ENCODE peak calls at places on chromosomes 4 and X, in five cellular contexts. M is body of pancreas, D is uterus, P is ovary, K is pancreas. A is an unnamed sample.

GRCh38 chrX:83934220-83934619 is 73.3 kb downstream of the CYLC1 start:
- DNase-seq in M (no peak), D (no peak), P (no peak), K (no peak), A (no peak)

GRCh38 chr4:15042529-15043167 is 40.4 kb downstream of the CPEB2 start:
- DNase-seq in D (no peak), P (no peak), K (no peak), M (no peak), A (no peak)

GRCh38 chrX:23883737-23884354 is 23.9 kb downstream of the APOO start:
- DNase-seq in M (no peak), K (no peak), P (no peak), D (no peak), A (no peak)

GRCh38 chr4:122091397-122091796 is 60.7 kb upstream of the BLTP1 start:
- DNase-seq in P (no peak), M (no peak), K (no peak), D (no peak), A (no peak)

GRCh38 chr4:1036976-1037810 is 25.8 kb downstream of the FGFRL1 start:
- DNase-seq in M (no peak), D (no peak), P (no peak), K (no peak), A (no peak)

GRCh38 chrX:136227948-136228584 is 23.1 kb downstream of the MAP7D3 start:
- DNase-seq in K (no peak), P (no peak), M (no peak), D (no peak), A (no peak)

GRCh38 chr4:184330008-184330400 is 112.3 kb upstream of the ENPP6 start:
- DNase-seq in M (no peak), D (no peak), P (no peak), K (no peak), A (peak; percentile 80)

GRCh38 chrX:72735561-72735960 is 21.5 kb upstream of the PHKA1 start:
- DNase-seq in D (no peak), M (no peak), K (no peak), P (no peak), A (no peak)

GRCh38 chrX:148504412-148504950 is 4.1 kb downstream of the AFF2 start:
- DNase-seq in M (no peak), D (no peak), K (no peak), P (no peak), A (no peak)

GRCh38 chrX:83508006-83508405 is at the start of gene POU3F4:
- DNase-seq in P (peak; percentile 14), D (no peak), M (peak; percentile 52), K (no peak), A (no peak)

GRCh38 chr4:103150677-103151076 is 47.5 kb downstream of the CENPE start:
- DNase-seq in P (no peak), M (no peak), D (no peak), K (no peak), A (no peak)

GRCh38 chr4:89823416-89823815 is 13.5 kb downstream of the SNCA start:
- DNase-seq in K (no peak), D (no peak), P (no peak), M (no peak), A (no peak)

GRCh38 chr4:52712172-52712990 is 38.8 kb downstream of the ERVMER34-1 start:
- DNase-seq in P (peak; percentile 98), M (peak; percentile 99), D (peak; percentile 98), K (peak; percentile 98), A (peak; percentile 99)

GRCh38 chrX:143058096-143058495 is 32.4 kb downstream of the SPANXN4 start:
- DNase-seq in P (no peak), M (no peak), D (no peak), K (no peak), A (no peak)

GRCh38 chr4:101914761-101915160 is 124.2 kb downstream of the BANK1 start:
- DNase-seq in D (no peak), P (no peak), K (no peak), M (no peak), A (no peak)

GRCh38 chrX:31580227-31580626 is 508.4 kb upstream of the FTHL17 start:
- DNase-seq in M (no peak), K (no peak), P (no peak), D (no peak), A (no peak)

GRCh38 chr4:1080961-1081688 is 32.2 kb downstream of the RNF212 start:
- DNase-seq in M (no peak), K (no peak), D (no peak), P (no peak), A (no peak)

GRCh38 chr4:153521467-153521866 is 55.3 kb downstream of the TMEM131L start:
- DNase-seq in D (no peak), K (no peak), P (no peak), M (no peak), A (no peak)

GRCh38 chr4:153523171-153523757 is 57.1 kb downstream of the TMEM131L start:
- DNase-seq in D (no peak), P (no peak), M (no peak), K (no peak), A (no peak)

GRCh38 chr4:153521995-153522799 is 56.0 kb downstream of the TMEM131L start:
- DNase-seq in M (no peak), D (no peak), K (no peak), P (no peak), A (no peak)

GRCh38 chr4:153522800-153523089 is 56.6 kb downstream of the TMEM131L start:
- DNase-seq in D (no peak), K (no peak), M (no peak), P (no peak), A (no peak)

DNA sequence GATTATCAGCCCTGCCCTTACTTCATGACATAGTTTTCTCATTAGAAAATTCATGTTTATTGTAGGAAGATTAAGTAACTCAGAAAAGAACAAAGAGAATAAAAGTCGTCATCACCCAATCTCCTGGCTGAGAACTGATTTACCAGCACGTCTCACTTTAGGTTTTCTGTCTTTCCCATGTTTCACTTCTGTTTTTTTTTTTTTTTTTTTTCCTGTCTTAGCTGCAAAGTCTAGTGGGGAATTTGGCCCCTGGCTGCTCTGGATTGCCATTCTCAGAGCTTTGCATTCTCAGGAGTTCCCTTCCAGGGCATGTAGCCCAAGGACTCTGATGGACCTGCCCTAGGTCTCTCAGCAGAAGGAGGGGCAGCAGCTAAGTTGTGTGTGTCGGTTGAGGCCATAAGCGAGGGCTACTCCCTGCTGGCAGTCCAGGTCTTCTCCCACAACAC is 57.8 kb downstream of the TMEM131L start:
- DNase-seq in M (peak; percentile 57), K (no peak), P (peak; percentile 30), D (no peak), A (no peak)
- H3K4me1 ChIP-seq in M (peaks cover 95% of the 10 kb centered on the region), K (peaks cover 32% of the 10 kb centered on the region), P (peaks cover 12% of the 10 kb centered on the region), D (no peaks in the 10 kb centered on the region), A (no peaks in the 10 kb centered on the region)

GRCh38 chr4:73593631-73594241 is 26.5 kb downstream of the RASSF6 start:
- DNase-seq in P (no peak), K (no peak), M (peak; percentile 29), D (no peak), A (no peak)
- TF ChIP-seq CTCF in P (no peak), K (peak; percentile 26), M (peak; percentile 59), D (no peak), A (peak; percentile 45)

DNA sequence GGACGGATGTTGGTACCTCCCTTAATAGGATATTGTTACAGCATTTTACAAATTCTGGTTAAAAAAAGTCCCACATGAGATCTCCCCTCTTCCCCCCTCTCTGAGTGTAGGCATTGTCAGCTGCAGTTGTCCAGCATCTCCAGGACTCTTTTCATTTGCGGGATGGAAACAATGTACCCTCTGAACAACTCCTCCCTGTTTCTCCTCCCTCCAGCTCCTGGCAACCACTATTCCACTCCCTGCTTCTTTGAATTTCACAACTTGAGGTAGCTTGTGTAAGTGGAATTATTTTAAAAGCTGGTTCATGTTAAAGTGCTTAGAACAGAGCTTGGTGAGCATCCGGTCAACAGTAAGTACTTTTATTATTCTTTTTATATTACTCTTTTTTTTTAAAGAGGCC is 69.8 kb downstream of the TBL1X start:
- DNase-seq in K (no peak), M (no peak), P (no peak), D (peak; percentile 34), A (no peak)
- H3K27ac ChIP-seq in K (no peak overlapping the region), M (no peak overlapping the region), P (no peak overlapping the region), D (peak overlapping the region; percentile 32), A (no peak overlapping the region)

GRCh38 chr4:138259296-138259695 is 17.1 kb upstream of the SLC7A11 start:
- DNase-seq in D (no peak), K (no peak), P (no peak), M (no peak), A (no peak)

GRCh38 chr4:138266948-138267347 is 24.8 kb upstream of the SLC7A11 start:
- DNase-seq in P (no peak), K (no peak), D (no peak), M (no peak), A (no peak)

GRCh38 chr4:138263438-138263837 is 21.3 kb upstream of the SLC7A11 start:
- DNase-seq in P (no peak), D (no peak), K (no peak), M (no peak), A (no peak)

GRCh38 chr4:138259801-138260200 is 17.7 kb upstream of the SLC7A11 start:
- DNase-seq in P (no peak), D (no peak), M (no peak), K (no peak), A (no peak)

GRCh38 chr4:138262058-138262838 is 20.1 kb upstream of the SLC7A11 start:
- DNase-seq in D (no peak), P (no peak), K (no peak), M (no peak), A (no peak)
- H3K4me1 ChIP-seq in D (no peaks in the 10 kb centered on the region), P (no peaks in the 10 kb centered on the region), K (no peaks in the 10 kb centered on the region), M (no peaks in the 10 kb centered on the region), A (no peaks in the 10 kb centered on the region)

GRCh38 chr4:173360587-173361221 is 10.1 kb upstream of the SAP30 start:
- DNase-seq in K (no peak), P (no peak), D (no peak), M (no peak), A (no peak)
- TF ChIP-seq CTCF in K (no peak), P (no peak), D (no peak), M (no peak), A (no peak)

DNA sequence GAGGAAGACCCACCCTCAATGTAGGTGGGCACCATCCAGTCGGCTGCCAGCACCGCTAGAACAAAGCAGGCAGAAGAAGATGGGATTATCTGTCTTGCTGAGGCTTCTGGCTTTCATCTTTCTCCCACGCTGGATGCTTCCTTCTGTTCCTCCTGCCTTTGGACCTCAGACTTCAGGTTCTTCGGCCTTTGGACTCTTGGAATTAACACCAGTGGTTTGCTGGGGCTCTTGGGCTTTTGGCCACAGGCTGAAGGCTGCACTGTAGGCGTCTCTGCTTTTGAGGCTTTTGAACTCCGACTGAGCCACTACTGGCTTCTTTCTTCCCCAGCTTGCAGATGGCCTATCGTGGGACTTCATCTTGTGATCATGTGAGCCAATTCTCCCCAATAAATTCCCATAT is 55.1 kb downstream of the PDLIM5 start:
- DNase-seq in M (peak; percentile 32), P (no peak), D (no peak), K (no peak), A (no peak)
- H3K27ac ChIP-seq in M (no peak overlapping the region), P (no peak overlapping the region), D (peak overlapping the region; percentile 82), K (no peak overlapping the region), A (peak overlapping the region; percentile 62)

GRCh38 chr4:86543080-86543479 is 51.0 kb upstream of the PTPN13 start:
- DNase-seq in D (no peak), M (no peak), K (no peak), P (no peak), A (no peak)
- H3K4me1 ChIP-seq in D (no peaks in the 10 kb centered on the region), M (no peaks in the 10 kb centered on the region), K (no peaks in the 10 kb centered on the region), P (peaks cover 3% of the 10 kb centered on the region), A (no peaks in the 10 kb centered on the region)

GRCh38 chr4:67122029-67122428 is 423.3 kb downstream of the CENPC start:
- DNase-seq in K (no peak), M (no peak), D (no peak), P (no peak), A (no peak)
- TF ChIP-seq CTCF in K (no peak), M (peak; percentile 7), D (peak; percentile 7), P (no peak), A (peak; percentile 37)